ENCODE peak calls at places on chromosomes 12 and 14, in five cellular contexts. Y is tibial nerve; N is spleen; S is OCI-LY7; Z is CD8-positive, alpha-beta T cell. C is an unnamed sample.

GRCh38 chr14:64929003-64929337 is 13.6 kb downstream of the GPX2 start:
- DNase-seq in Z (no peak), Y (no peak), N (no peak), S (no peak), C (no peak)

GRCh38 chr14:55546212-55546874 is 33.7 kb upstream of the KTN1 start:
- DNase-seq in Z (no peak), N (no peak), S (peak), Y (no peak), C (no peak)

GRCh38 chr12:4814485-4814884 is 94.3 kb downstream of the GALNT8 start:
- DNase-seq in Z (no peak), Y (no peak), S (no peak), N (no peak), C (no peak)

GRCh38 chr12:52139147-52139546 is 52.7 kb downstream of the KRT80 start:
- DNase-seq in Z (no peak), N (no peak), S (no peak), Y (no peak), C (no peak)

GRCh38 chr12:84653482-84653881 is 259.1 kb downstream of the SLC6A15 start:
- DNase-seq in Z (no peak), N (no peak), S (no peak), Y (no peak), C (no peak)

GRCh38 chr14:24226477-24226876 is 5.7 kb downstream of the NEDD8 start:
- DNase-seq in Y (no peak), S (no peak), N (no peak), Z (no peak), C (no peak)

GRCh38 chr14:35883677-35884293 is 57.6 kb downstream of the BRMS1L start:
- DNase-seq in S (peak), Y (peak), N (no peak), Z (no peak), C (peak)

GRCh38 chr12:96766232-96766631 is 140.8 kb upstream of the NEDD1 start:
- DNase-seq in N (no peak), S (no peak), Y (no peak), Z (no peak), C (peak)

GRCh38 chr12:110929818-110930217 is 9.4 kb upstream of the MYL2 start:
- DNase-seq in Y (no peak), Z (no peak), N (no peak), S (no peak), C (no peak)

GRCh38 chr12:32489070-32489469 is 89.7 kb downstream of the FGD4 start:
- DNase-seq in Y (no peak), N (no peak), S (no peak), Z (no peak), C (no peak)

GRCh38 chr12:111469406-111469805 is 63.7 kb downstream of the SH2B3 start:
- DNase-seq in Z (no peak), S (no peak), N (no peak), Y (no peak), C (no peak)

GRCh38 chr14:95814363-95815225 is 62.0 kb upstream of the TUNAR start:
- DNase-seq in N (no peak), Y (no peak), S (no peak), Z (no peak), C (no peak)

GRCh38 chr12:91994208-91994797 is 151.3 kb downstream of the BTG1 start:
- DNase-seq in Y (no peak), N (no peak), S (no peak), Z (no peak), C (no peak)

GRCh38 chr12:91395628-91396027 is 213.0 kb upstream of the DCN start:
- DNase-seq in Z (no peak), Y (no peak), S (no peak), N (no peak), C (no peak)

GRCh38 chr14:39370415-39370814 is 61.8 kb downstream of the FBXO33 start:
- DNase-seq in Z (no peak), S (no peak), Y (no peak), N (no peak), C (no peak)

GRCh38 chr12:54882074-54882473 is 27.8 kb downstream of the MUCL1 start:
- DNase-seq in S (no peak), Y (no peak), Z (no peak), N (no peak), C (no peak)

GRCh38 chr12:20125259-20125919 is 242.9 kb upstream of the PDE3A start:
- DNase-seq in Z (no peak), Y (peak), S (no peak), N (no peak), C (no peak)

GRCh38 chr12:91870872-91871707 is 274.6 kb downstream of the BTG1 start:
- DNase-seq in Y (no peak), S (no peak), Z (no peak), N (no peak), C (no peak)

GRCh38 chr14:65318636-65319506 is 93.7 kb upstream of the FUT8 start:
- DNase-seq in N (no peak), Z (no peak), Y (no peak), S (peak), C (no peak)

GRCh38 chr12:124695861-124696260 is 128.4 kb upstream of the NCOR2 start:
- DNase-seq in Y (no peak), Z (no peak), S (no peak), N (no peak), C (no peak)

GRCh38 chr12:7031306-7031705 is 13.0 kb upstream of the LPCAT3 start:
- DNase-seq in Y (no peak), S (no peak), N (no peak), Z (no peak), C (no peak)

GRCh38 chr12:104581000-104581570 is 124.3 kb downstream of the CHST11 start:
- DNase-seq in N (no peak), Y (no peak), Z (no peak), S (no peak), C (no peak)
- TF ChIP-seq CTCF in N (no peak), Y (no peak), Z (no peak), S (no peak), C (no peak)

DNA sequence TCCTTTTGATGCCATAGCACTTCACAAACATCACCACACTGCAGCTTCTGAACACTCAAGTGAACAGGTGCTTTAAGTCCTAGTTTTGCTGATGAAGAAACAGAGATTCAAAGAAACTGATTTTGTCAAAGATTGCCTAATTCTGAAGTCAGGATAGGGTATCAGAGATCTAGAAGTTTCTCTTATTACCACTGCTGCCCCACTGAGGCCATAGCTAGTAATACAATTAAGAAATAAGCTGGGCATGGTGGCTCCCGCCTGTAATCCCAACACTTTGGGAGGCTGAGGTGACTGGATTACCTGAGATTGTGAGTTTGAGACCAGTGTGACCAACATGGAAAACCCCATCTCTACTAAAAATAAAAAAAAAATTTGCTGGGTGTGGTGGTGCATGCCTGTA is 458.3 kb upstream of the SEL1L start:
- DNase-seq in N (no peak), S (peak), Z (no peak), Y (no peak), C (no peak)
- TF ChIP-seq CTCF in N (no peak), S (peak), Z (no peak), Y (no peak), C (no peak)

DNA sequence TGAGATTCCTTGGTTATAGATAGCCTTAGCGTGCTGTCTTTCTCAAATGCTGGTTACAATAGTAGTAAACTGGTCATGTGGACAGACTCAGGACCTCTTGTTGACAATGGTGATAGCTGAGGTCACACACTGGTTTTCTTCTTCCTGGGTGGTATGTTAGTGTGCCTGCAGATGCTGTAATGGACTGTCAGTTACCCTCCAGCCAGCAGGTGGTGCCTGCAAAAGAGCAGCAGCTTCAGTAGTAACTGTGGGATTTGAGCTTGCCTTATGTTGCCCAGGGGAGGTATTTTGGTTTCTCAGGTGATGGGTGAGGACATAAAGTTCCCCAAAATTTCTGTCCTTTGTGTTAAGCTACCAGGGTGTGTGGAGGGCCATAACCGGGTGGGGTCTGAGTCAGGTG is 33.7 kb upstream of the SCAF11 start:
- DNase-seq in N (no peak), Y (no peak), S (no peak), Z (no peak), C (no peak)
- TF ChIP-seq CTCF in N (no peak), Y (no peak), S (peak), Z (no peak), C (no peak)

DNA sequence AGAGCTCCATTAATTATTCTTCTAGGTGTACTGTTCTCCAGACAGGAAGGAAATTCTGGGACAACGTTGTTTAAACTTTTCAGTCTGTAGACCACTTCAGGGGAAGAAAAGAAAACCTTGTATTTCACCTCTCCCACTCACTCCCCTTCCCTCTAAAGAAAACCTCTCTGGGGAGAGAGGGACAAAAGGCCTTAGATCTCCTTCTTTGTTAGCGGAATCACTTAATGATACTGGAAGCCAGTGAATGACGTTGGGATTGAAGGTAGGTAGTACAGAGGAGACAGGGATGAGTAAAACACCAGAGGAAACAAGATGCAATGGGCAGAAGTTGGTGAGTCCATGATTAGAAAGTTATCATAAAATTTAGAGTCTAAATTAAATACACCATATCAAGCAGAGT is 38.8 kb upstream of the SGPP1 start:
- DNase-seq in Y (no peak), N (no peak), Z (no peak), S (no peak), C (no peak)
- TF ChIP-seq CTCF in Y (no peak), N (no peak), Z (no peak), S (no peak), C (no peak)

GRCh38 chr12:121843236-121843982 is 15.2 kb downstream of the HPD start:
- DNase-seq in Z (no peak), Y (no peak), N (no peak), S (no peak), C (no peak)

GRCh38 chr12:121839106-121839992 is 19.3 kb downstream of the HPD start:
- DNase-seq in Z (peak), N (peak), Y (peak), S (peak), C (peak)

GRCh38 chr12:121838096-121838495 is 20.6 kb downstream of the HPD start:
- DNase-seq in Y (no peak), Z (no peak), S (no peak), N (no peak), C (no peak)

GRCh38 chr12:121839993-121840761 is 18.5 kb downstream of the HPD start:
- DNase-seq in S (no peak), Z (no peak), N (no peak), Y (no peak), C (peak)

GRCh38 chr12:121837680-121838079 is 21.0 kb downstream of the HPD start:
- DNase-seq in N (no peak), Y (no peak), S (no peak), Z (no peak), C (no peak)
- TF ChIP-seq CTCF in N (no peak), Y (no peak), S (peak), Z (no peak), C (no peak)

DNA sequence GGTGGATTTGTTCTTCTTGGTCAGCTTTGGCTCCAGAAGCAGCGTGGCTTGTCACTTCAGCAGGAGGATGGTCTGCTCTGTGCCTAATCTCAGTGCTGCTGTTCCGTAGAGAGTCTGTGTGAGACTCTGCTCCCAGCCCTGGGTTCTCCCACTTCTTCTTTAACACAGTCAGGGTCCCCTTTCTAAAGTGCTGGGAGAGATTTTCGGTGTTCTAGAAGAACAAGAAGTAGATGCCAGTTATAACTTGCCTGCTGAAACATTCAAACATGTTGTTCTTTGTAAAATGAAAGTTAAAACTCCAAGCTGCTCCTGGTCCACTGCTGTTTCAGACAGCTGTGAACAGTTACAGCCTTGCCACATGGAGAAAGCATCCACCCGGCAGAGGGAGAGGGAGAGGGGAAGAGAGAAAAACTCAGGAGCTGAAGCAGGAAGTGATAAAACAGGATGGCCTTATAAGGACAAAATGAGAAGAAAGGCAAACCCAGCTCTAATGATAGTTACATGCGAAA is 55.2 kb upstream of the CERS5 start:
- DNase-seq in N (no peak), Z (no peak), Y (peak), S (peak), C (no peak)
- TF ChIP-seq CTCF in N (no peak), Z (no peak), Y (no peak), S (no peak), C (no peak)

GRCh38 chr14:100323942-100324307 is 786 bp downstream of the SLC25A47 start:
- DNase-seq in N (no peak), Y (no peak), S (no peak), Z (no peak), C (no peak)
- TF ChIP-seq CTCF in N (no peak), Y (no peak), S (no peak), Z (no peak), C (no peak)

C was measured in Calu3.